ENCODE peak calls at places on chromosomes 5 and 9, in ten cellular contexts. G, A, O, M, P, L, S, I, H and N are unnamed samples.
A peak's percentile ranks its signal among the peaks of the same experiment; 100 is the strongest.

GRCh38 chr5:139552893-139553575 is 8.1 kb upstream of the UBE2D2 start:
- DNase-seq in G (no peak), A (no peak), O (no peak), M (no peak), P (no peak), L (no peak), S (no peak), I (no peak), H (no peak), N (no peak)

GRCh38 chr9:125258832-125259534 is 2.6 kb upstream of the GAPVD1 start:
- DNase-seq in G (no peak), A (no peak), O (no peak), M (no peak), P (no peak), L (no peak), S (no peak), I (no peak), H (peak; percentile 33), N (no peak)

GRCh38 chr9:30534458-30534857 is 1850.0 kb upstream of the ACO1 start:
- DNase-seq in G (no peak), A (no peak), O (no peak), M (no peak), P (no peak), L (no peak), S (no peak), I (no peak), H (no peak), N (no peak)

GRCh38 chr5:172731286-172732073 is 39.5 kb downstream of the DUSP1 start:
- DNase-seq in G (no peak), A (peak; percentile 84), O (no peak), M (no peak), P (peak; percentile 66), L (peak; percentile 83), S (no peak), I (peak; percentile 63), H (no peak), N (no peak)

GRCh38 chr9:114037961-114038723 is 40.0 kb downstream of the AMBP start:
- DNase-seq in G (no peak), A (peak; percentile 2), O (no peak), M (no peak), P (no peak), L (no peak), S (peak; percentile 15), I (no peak), H (no peak), N (peak; percentile 77)

GRCh38 chr5:79456449-79456848 is 57.5 kb downstream of the HOMER1 start:
- DNase-seq in G (no peak), A (no peak), O (no peak), M (no peak), P (no peak), L (no peak), S (no peak), I (no peak), H (no peak), N (no peak)

GRCh38 chr5:16489322-16489791 is 23.8 kb upstream of the ZNF622 start:
- DNase-seq in G (no peak), A (peak; percentile 40), O (no peak), M (no peak), P (peak; percentile 21), L (no peak), S (no peak), I (peak; percentile 47), H (no peak), N (no peak)

GRCh38 chr5:35672995-35673394 is 55.3 kb downstream of the SPEF2 start:
- DNase-seq in G (no peak), A (peak; percentile 25), O (no peak), M (no peak), P (no peak), L (no peak), S (no peak), I (no peak), H (no peak), N (no peak)

GRCh38 chr9:125423964-125424363 is 162.3 kb downstream of the GAPVD1 start:
- DNase-seq in G (no peak), A (no peak), O (no peak), M (no peak), P (no peak), L (no peak), S (no peak), I (no peak), H (no peak), N (no peak)

GRCh38 chr9:114505187-114506081 is at the start of gene WHRN:
- DNase-seq in G (peak; percentile 95), A (peak; percentile 97), O (peak; percentile 55), M (peak; percentile 98), P (peak; percentile 60), L (peak; percentile 95), S (peak; percentile 77), I (peak; percentile 84), H (peak; percentile 89), N (peak; percentile 91)

DNA sequence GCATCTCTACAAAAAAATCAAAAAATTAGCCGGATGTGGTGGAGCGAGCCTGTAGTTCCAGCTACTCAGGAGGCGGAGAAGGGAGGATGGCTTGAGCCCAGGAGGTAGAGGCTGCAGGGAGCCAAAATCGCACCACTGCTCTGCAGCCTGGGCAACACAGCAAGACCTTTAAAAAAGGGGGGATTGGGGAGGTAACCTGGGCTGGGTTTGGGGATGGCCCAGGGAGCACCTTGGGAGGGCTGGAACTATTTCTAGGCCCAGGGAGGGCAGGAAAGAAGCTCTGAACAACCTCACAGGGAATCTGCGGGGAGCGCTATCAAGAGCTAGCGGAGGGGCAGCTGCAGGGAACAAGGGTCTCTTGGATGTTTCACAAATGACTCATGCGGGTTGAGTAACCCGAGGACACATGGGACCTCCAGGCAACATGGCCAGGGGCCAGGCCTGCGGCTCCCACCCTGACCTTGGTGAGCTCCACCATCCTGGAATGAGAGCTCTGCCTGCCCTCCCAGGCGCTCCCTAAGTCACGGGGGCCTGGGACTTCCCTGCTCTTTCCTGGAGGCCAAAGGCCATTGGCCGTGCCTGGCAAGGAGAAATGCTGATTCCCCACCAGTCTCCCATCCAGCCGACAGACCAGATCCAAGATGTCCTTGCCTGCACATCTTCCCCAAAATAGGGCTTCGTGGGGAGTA is 23.4 kb downstream of the SARDH start:
- DNase-seq in G (no peak), A (no peak), O (no peak), M (peak; percentile 84), P (no peak), L (no peak), S (no peak), I (no peak), H (peak; percentile 82), N (no peak)
- TF ChIP-seq POLR2A in G (no peak), A (no peak), O (no peak), M (no peak), P (no peak), L (no peak), S (no peak), I (no peak), H (no peak), N (no peak)

GRCh38 chr9:92177591-92177990 is 62.4 kb upstream of the SPTLC1 start:
- DNase-seq in G (no peak), A (no peak), O (no peak), M (no peak), P (no peak), L (no peak), S (no peak), I (no peak), H (no peak), N (no peak)

GRCh38 chr9:92176800-92177185 is 61.6 kb upstream of the SPTLC1 start:
- DNase-seq in G (no peak), A (no peak), O (no peak), M (no peak), P (no peak), L (no peak), S (no peak), I (no peak), H (no peak), N (no peak)

GRCh38 chr9:92173318-92173717 is 58.1 kb upstream of the SPTLC1 start:
- DNase-seq in G (no peak), A (no peak), O (no peak), M (no peak), P (no peak), L (no peak), S (no peak), I (no peak), H (no peak), N (no peak)

GRCh38 chr9:92175441-92175840 is 60.2 kb upstream of the SPTLC1 start:
- DNase-seq in G (no peak), A (no peak), O (no peak), M (no peak), P (no peak), L (no peak), S (no peak), I (no peak), H (no peak), N (no peak)

GRCh38 chr9:92176068-92176799 is 61.0 kb upstream of the SPTLC1 start:
- DNase-seq in G (no peak), A (no peak), O (no peak), M (no peak), P (peak; percentile 12), L (no peak), S (no peak), I (peak; percentile 17), H (no peak), N (no peak)
- TF ChIP-seq CTCF in G (no peak), A (no peak), O (peak; percentile 3), M (no peak), P (no peak), L (no peak), S (peak; percentile 21), I (no peak), H (no peak), N (no peak)

GRCh38 chr9:127722055-127722454 is 6.2 kb downstream of the TTC16 start:
- DNase-seq in G (no peak), A (no peak), O (no peak), M (no peak), P (no peak), L (no peak), S (no peak), I (no peak), H (no peak), N (no peak)

GRCh38 chr9:127721391-127721821 is 5.5 kb downstream of the TTC16 start:
- DNase-seq in G (peak; percentile 67), A (no peak), O (no peak), M (no peak), P (peak; percentile 56), L (no peak), S (no peak), I (peak; percentile 87), H (no peak), N (no peak)

GRCh38 chr9:127720031-127720864 is 4.4 kb downstream of the TTC16 start:
- DNase-seq in G (no peak), A (no peak), O (no peak), M (no peak), P (no peak), L (no peak), S (no peak), I (no peak), H (no peak), N (no peak)

GRCh38 chr9:127723013-127723412 is 7.1 kb downstream of the TTC16 start:
- DNase-seq in G (no peak), A (no peak), O (no peak), M (peak; percentile 76), P (no peak), L (no peak), S (no peak), I (no peak), H (no peak), N (no peak)

GRCh38 chr9:127720865-127721227 is 5.0 kb downstream of the TTC16 start:
- DNase-seq in G (no peak), A (no peak), O (no peak), M (no peak), P (no peak), L (no peak), S (no peak), I (no peak), H (no peak), N (no peak)
- H3K27ac ChIP-seq in G (no peak overlapping the region), A (no peak overlapping the region), O (no peak overlapping the region), M (no peak overlapping the region), P (peak overlapping the region; percentile 93), L (no peak overlapping the region), S (no peak overlapping the region), I (peak overlapping the region; percentile 88), H (no peak overlapping the region), N (no peak overlapping the region)

GRCh38 chr5:179617930-179618329 is 5.5 kb downstream of the HNRNPH1 start:
- DNase-seq in G (no peak), A (no peak), O (no peak), M (no peak), P (no peak), L (no peak), S (no peak), I (no peak), H (no peak), N (no peak)
- TF ChIP-seq POLR2A in G (no peak), A (no peak), O (no peak), M (no peak), P (no peak), L (no peak), S (no peak), I (no peak), H (no peak), N (no peak)